ENCODE peak calls at places on chromosomes 7 and 10, in seven cellular contexts. N is SJSA1, T is hepatocyte, O is ovary, G is upper lobe of right lung, W is lung, D is cardiac muscle cell. E is an unnamed sample. For H3K27me3 and H3K9me3, the result is how much of the 10 kb centered on the place peaks cover.

GRCh38 chr10:119090968-119091367 is 10.4 kb upstream of the EIF3A start:
- DNase-seq in N (peak), T (no peak), O (no peak), G (no peak), W (no peak), D (no peak), E (peak)

GRCh38 chr7:39659356-39660013 is 36.1 kb downstream of the RALA start:
- DNase-seq in N (no peak), T (no peak), O (no peak), G (no peak), W (no peak), D (no peak), E (no peak)

GRCh38 chr7:134671670-134672069 is 25.0 kb downstream of the BPGM start:
- DNase-seq in N (no peak), T (no peak), O (no peak), G (no peak), W (no peak), D (no peak), E (no peak)

GRCh38 chr7:55574062-55574717 is 1.9 kb upstream of the VOPP1 start:
- DNase-seq in N (no peak), T (no peak), O (no peak), G (no peak), W (no peak), D (no peak), E (peak)

GRCh38 chr10:13518076-13518692 is 10.6 kb downstream of the BEND7 start:
- DNase-seq in N (no peak), T (peak), O (no peak), G (no peak), W (no peak), D (peak), E (peak)

GRCh38 chr10:51895209-51895608 is 195.8 kb upstream of the CSTF2T start:
- DNase-seq in N (no peak), T (peak), O (peak), G (no peak), W (peak), D (no peak), E (no peak)

GRCh38 chr10:94225589-94225988 is 137.2 kb downstream of the NOC3L start:
- DNase-seq in N (no peak), T (no peak), O (no peak), G (no peak), W (no peak), D (no peak), E (no peak)

GRCh38 chr10:47152861-47153349 is 147.1 kb upstream of the GDF10 start:
- DNase-seq in N (peak), T (no peak), O (no peak), G (no peak), W (no peak), D (no peak), E (no peak)

GRCh38 chr7:98661607-98662006 is 44.5 kb downstream of the NPTX2 start:
- DNase-seq in N (no peak), T (no peak), O (no peak), G (no peak), W (no peak), D (no peak), E (no peak)

GRCh38 chr7:70694909-70695803 is 436.8 kb upstream of the GALNT17 start:
- DNase-seq in N (no peak), T (peak), O (peak), G (peak), W (no peak), D (peak), E (peak)

GRCh38 chr10:76352300-76352699 is 920.9 kb downstream of the LRMDA start:
- DNase-seq in N (peak), T (no peak), O (no peak), G (no peak), W (no peak), D (no peak), E (peak)

GRCh38 chr7:112137141-112138101 is 68.8 kb downstream of the DOCK4 start:
- DNase-seq in N (no peak), T (no peak), O (no peak), G (no peak), W (no peak), D (peak), E (no peak)

GRCh38 chr7:16345979-16346958 is 75.1 kb downstream of the CRPPA start:
- DNase-seq in N (peak), T (no peak), O (no peak), G (no peak), W (no peak), D (no peak), E (peak)

GRCh38 chr10:110569736-110570135 is 2.2 kb downstream of the SMC3 start:
- DNase-seq in N (no peak), T (peak), O (no peak), G (no peak), W (no peak), D (no peak), E (no peak)

GRCh38 chr10:5283305-5284158 is 81.2 kb upstream of the UCN3 start:
- DNase-seq in N (peak), T (peak), O (peak), G (peak), W (peak), D (peak), E (peak)

GRCh38 chr7:46848944-46849343 is 733.0 kb downstream of the TNS3 start:
- DNase-seq in N (peak), T (peak), O (no peak), G (no peak), W (no peak), D (no peak), E (no peak)

GRCh38 chr7:137943132-137943551 is 58.7 kb downstream of the CREB3L2 start:
- DNase-seq in N (no peak), T (peak), O (peak), G (no peak), W (no peak), D (no peak), E (peak)

GRCh38 chr10:86888585-86889381 is 68.6 kb downstream of the MMRN2 start:
- DNase-seq in N (peak), T (no peak), O (no peak), G (no peak), W (no peak), D (peak), E (no peak)

GRCh38 chr10:124318811-124319210 is 99.9 kb downstream of the OAT start:
- DNase-seq in N (no peak), T (no peak), O (peak), G (peak), W (no peak), D (no peak), E (no peak)

GRCh38 chr7:127632276-127632910 is 14.5 kb upstream of the PAX4 start:
- DNase-seq in N (peak), T (no peak), O (no peak), G (no peak), W (no peak), D (no peak), E (no peak)

GRCh38 chr7:129089521-129090212 is 34.8 kb upstream of the TNPO3 start:
- DNase-seq in N (peak), T (no peak), O (no peak), G (no peak), W (no peak), D (no peak), E (no peak)

GRCh38 chr7:2726316-2727018 is 38.5 kb downstream of the AMZ1 start:
- DNase-seq in N (no peak), T (no peak), O (peak), G (peak), W (no peak), D (no peak), E (no peak)

GRCh38 chr7:2729043-2729892 is 41.3 kb downstream of the AMZ1 start:
- DNase-seq in N (no peak), T (no peak), O (peak), G (peak), W (no peak), D (no peak), E (no peak)

GRCh38 chr7:2729893-2730716 is 42.1 kb downstream of the AMZ1 start:
- DNase-seq in N (no peak), T (no peak), O (peak), G (peak), W (no peak), D (no peak), E (no peak)

GRCh38 chr7:2730846-2731770 is 43.1 kb downstream of the AMZ1 start:
- DNase-seq in N (no peak), T (no peak), O (peak), G (no peak), W (no peak), D (no peak), E (no peak)

DNA sequence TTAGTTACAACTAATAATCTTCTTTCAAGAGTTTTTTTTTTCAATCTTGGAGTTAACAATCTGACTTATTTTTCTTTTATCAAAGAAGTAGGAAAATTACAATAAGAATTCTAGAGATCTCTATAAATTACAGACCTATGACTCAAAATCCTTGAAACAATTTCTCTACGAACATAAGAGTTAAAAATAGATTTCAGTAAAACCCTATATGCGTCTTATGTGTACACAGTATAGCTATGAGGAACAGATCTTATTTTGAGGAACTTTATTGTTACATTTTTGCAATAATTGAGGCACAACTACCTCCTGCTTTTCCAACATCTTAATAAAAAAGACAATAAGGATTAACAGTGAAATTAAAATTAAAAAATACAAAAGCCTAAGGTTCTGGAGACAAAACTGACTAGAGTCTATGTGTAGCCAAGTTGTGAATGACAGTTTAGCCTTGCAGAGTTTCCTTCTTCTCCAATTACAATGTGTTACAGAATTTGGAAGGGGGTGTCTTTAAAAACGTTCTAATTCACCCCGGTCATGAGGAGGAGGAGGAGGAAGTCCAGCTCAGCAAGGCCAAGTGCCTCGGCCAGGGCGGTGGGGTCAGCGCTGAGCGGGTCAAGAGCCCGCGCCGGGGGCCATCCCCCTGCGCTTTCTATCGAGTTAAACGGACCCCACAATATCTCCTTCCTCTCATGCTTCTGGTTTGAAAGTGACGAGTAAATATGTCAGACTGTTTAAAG is 40.5 kb downstream of the AMZ1 start:
- DNase-seq in N (no peak), T (no peak), O (peak), G (peak), W (no peak), D (no peak), E (no peak)
- H3K27ac ChIP-seq in N (no peak), T (no peak), O (no peak), G (peak), W (no peak), D (peak), E (no peak)

DNA sequence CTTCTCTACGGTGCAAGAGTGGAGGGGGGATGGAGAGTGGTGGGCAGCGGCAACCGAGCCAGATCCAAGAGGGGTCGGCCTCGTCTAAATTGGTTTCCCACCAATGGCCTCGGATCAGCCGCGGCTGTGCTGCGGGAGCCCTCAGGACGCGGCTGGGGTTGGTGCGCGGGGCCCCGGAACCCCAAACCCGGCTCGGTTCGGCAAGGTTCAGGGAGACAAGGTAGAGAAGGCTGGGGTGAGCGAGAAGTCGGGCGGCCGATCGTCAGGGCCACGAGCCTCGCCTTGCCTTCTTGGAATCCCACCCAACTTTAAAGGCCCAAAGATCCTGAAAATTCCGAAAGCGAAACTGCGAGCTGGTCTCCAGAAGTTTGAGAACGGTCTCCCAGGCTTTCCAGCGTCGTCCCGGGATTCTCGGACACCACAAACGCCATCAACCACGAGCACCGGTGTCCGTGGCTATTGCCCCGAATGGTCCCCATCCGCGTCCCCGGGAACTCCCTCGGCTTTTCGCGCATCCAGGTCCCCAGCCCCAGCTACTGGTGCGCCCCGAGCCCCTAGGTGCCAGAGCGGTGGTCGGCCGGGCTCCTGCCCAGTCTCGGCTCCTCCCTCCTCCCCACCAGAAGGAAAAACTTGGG is 3.3 kb downstream of the SFMBT2 start:
- DNase-seq in N (no peak), T (peak), O (peak), G (peak), W (no peak), D (no peak), E (no peak)
- H3K27me3 ChIP-seq in N (half or more), T (under half), O (under half), G (under half), W (under half), D (under half), E (under half)

GRCh38 chr7:63104666-63105065 is 894.0 kb upstream of the ZNF722 start:
- DNase-seq in N (no peak), T (no peak), O (no peak), G (no peak), W (no peak), D (no peak), E (no peak)
- H3K9me3 ChIP-seq in N (under half), T (under half), O (under half), G (under half), W (under half), D (under half), E (under half)

GRCh38 chr10:70354566-70355233 is 27.7 kb downstream of the LRRC20 start:
- DNase-seq in N (no peak), T (no peak), O (no peak), G (no peak), W (no peak), D (no peak), E (no peak)

GRCh38 chr10:70352401-70353097 is 29.9 kb downstream of the LRRC20 start:
- DNase-seq in N (no peak), T (peak), O (no peak), G (no peak), W (no peak), D (no peak), E (no peak)

GRCh38 chr10:70357447-70358035 is 24.9 kb downstream of the LRRC20 start:
- DNase-seq in N (peak), T (no peak), O (no peak), G (no peak), W (no peak), D (no peak), E (no peak)

GRCh38 chr10:70355234-70356021 is 27.0 kb downstream of the LRRC20 start:
- DNase-seq in N (no peak), T (no peak), O (no peak), G (no peak), W (no peak), D (no peak), E (no peak)

DNA sequence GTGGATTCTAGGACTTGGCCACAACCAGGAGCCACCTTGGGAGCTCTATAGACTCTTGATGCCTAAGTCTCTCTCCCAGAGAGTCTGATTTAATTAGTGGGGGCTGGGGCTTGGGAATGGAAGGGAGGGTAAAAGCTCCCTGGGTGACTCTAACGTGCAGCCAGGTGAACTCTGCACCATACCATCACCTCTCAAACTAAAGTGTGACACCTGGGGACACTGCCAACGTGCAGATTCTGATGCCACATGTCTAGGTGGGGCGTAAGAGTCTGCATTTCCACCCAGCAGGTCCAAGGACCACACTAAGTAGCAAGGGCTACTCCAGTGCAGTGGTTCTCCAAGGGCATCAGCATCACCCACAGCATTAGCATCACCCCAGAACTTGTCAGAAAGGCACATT is 28.3 kb downstream of the LRRC20 start:
- DNase-seq in N (no peak), T (no peak), O (no peak), G (no peak), W (no peak), D (no peak), E (no peak)
- H3K27ac ChIP-seq in N (no peak), T (no peak), O (no peak), G (peak), W (no peak), D (no peak), E (no peak)

GRCh38 chr7:142964502-142965246 is 2.5 kb upstream of the KEL start:
- DNase-seq in N (no peak), T (peak), O (no peak), G (no peak), W (no peak), D (no peak), E (no peak)
- H3K27me3 ChIP-seq in N (under half), T (under half), O (under half), G (under half), W (under half), D (under half), E (under half)

DNA sequence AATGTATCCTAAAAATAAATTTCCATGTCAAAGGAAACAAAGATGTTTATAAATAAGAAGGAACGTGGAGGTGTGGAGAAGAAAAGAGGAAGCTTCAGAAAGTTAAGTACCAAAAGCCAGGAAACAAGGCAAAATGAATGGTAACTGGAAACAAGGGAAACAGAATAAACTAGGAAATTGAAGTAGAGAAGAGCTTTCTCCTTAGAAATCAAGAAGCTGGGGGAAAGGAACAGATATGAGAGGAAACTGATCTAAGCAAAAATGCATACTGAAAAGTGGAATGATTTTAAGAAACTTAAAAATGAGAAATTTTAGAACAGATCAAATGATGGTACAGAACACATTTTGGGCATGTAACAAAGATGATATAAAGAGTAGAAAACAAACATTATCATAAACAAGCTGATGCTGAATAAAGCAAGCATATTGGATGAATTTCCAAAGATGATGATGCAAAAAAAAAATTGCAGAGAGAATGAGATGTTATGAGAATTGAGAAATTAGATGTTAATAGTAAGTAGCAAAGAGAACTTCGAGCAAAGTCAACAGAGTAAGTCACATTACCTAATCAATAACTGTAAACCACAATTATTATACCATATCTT is 1.9 kb downstream of the BRAF start:
- DNase-seq in N (no peak), T (no peak), O (no peak), G (no peak), W (no peak), D (no peak), E (no peak)
- H3K9me3 ChIP-seq in N (under half), T (under half), O (under half), G (under half), W (under half), D (under half), E (under half)

GRCh38 chr10:28942012-28942411 is 264.7 kb downstream of the BAMBI start:
- DNase-seq in N (no peak), T (no peak), O (no peak), G (no peak), W (no peak), D (no peak), E (no peak)

GRCh38 chr10:28940158-28940888 is 263.0 kb downstream of the BAMBI start:
- DNase-seq in N (peak), T (no peak), O (no peak), G (no peak), W (no peak), D (no peak), E (peak)

GRCh38 chr10:28938745-28939144 is 261.4 kb downstream of the BAMBI start:
- DNase-seq in N (peak), T (no peak), O (no peak), G (no peak), W (no peak), D (no peak), E (peak)

GRCh38 chr10:28937959-28938358 is 260.6 kb downstream of the BAMBI start:
- DNase-seq in N (no peak), T (no peak), O (no peak), G (no peak), W (no peak), D (no peak), E (no peak)

DNA sequence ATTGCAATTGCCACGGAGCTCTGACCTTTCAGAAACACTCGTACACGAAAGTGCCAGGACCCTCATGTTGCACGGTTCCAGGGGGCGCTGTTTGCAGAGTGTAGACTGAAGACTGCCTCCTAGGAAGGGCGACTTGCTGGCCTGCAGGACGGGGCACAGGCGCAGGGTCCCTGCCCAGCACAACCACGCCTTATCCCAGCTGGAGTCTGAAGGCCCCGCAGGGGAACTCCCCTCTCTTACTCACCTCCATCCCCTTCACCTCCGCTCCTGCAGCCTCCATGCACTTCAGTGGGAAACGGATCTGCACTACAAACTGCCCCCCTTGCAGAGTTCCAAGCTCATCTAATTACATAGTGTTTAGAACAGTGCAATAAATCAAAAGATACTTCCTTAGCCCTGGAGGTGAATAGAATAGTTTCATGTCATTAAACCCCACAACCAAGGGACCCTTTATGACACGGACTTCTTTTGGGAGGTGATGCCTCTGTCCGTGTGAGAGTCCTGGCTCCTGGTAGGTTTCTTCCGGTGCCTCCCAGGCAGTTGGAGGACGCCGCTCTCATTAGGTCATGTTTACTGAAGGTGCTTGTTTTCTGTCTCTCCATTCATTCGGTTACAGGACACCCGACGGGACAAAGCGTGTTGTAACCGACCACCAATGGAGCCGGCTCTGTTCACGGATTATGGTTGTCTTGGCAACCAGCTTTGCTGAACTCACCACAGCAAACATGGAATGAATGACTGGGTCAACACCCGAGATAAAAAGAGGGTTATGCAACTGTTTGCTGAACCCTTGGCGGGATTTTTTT is 262.2 kb downstream of the BAMBI start:
- DNase-seq in N (peak), T (peak), O (peak), G (peak), W (peak), D (peak), E (peak)
- H3K27ac ChIP-seq in N (peak), T (peak), O (no peak), G (peak), W (no peak), D (no peak), E (peak)